ENCODE peak calls at places on chromosomes 13 and 19, in six cellular contexts. Z is RWPE1, O is PC-3, S is stomach, B is progenitor cell of endocrine pancreas, P is lower lobe of right lung. U is an unnamed sample.
A peak's percentile ranks its signal among the peaks of the same experiment; 100 is the strongest.

GRCh38 chr19:14449321-14449720 is 16.2 kb downstream of the PKN1 start:
- DNase-seq in Z (no peak), O (peak; percentile 40), S (no peak), B (no peak), P (no peak), U (no peak)

GRCh38 chr19:35501684-35502083 is 11.4 kb upstream of the KRTDAP start:
- DNase-seq in Z (peak; percentile 49), O (no peak), S (no peak), B (no peak), P (no peak), U (no peak)

GRCh38 chr19:42176649-42176989 is 40.9 kb downstream of the DEDD2 start:
- DNase-seq in Z (peak; percentile 41), O (no peak), S (peak; percentile 31), B (no peak), P (no peak), U (no peak)

GRCh38 chr13:50415428-50415827 is 400.2 kb downstream of the KCNRG start:
- DNase-seq in Z (no peak), O (no peak), S (no peak), B (no peak), P (no peak), U (no peak)

GRCh38 chr13:79625517-79625916 is 144.6 kb downstream of the NDFIP2 start:
- DNase-seq in Z (no peak), O (no peak), S (no peak), B (no peak), P (no peak), U (no peak)

GRCh38 chr19:21677696-21678418 is 89.5 kb downstream of the ZNF100 start:
- DNase-seq in Z (no peak), O (no peak), S (no peak), B (no peak), P (no peak), U (no peak)

GRCh38 chr19:49408816-49409440 is 14.3 kb downstream of the PTH2 start:
- DNase-seq in Z (no peak), O (no peak), S (no peak), B (no peak), P (no peak), U (no peak)

GRCh38 chr13:59746291-59746962 is 417.3 kb downstream of the DIAPH3 start:
- DNase-seq in Z (no peak), O (peak; percentile 2), S (no peak), B (no peak), P (no peak), U (no peak)

GRCh38 chr13:65921933-65922332 is 1308.2 kb downstream of the PCDH9 start:
- DNase-seq in Z (no peak), O (peak; percentile 65), S (no peak), B (no peak), P (no peak), U (no peak)

GRCh38 chr19:39539165-39539518 is 819 bp downstream of the EID2 start:
- DNase-seq in Z (peak; percentile 66), O (peak; percentile 34), S (no peak), B (no peak), P (no peak), U (no peak)

GRCh38 chr13:50884270-50884669 is 25.3 kb upstream of the RNASEH2B start:
- DNase-seq in Z (no peak), O (no peak), S (no peak), B (no peak), P (no peak), U (no peak)

GRCh38 chr13:44045179-44045562 is 165.5 kb downstream of the LACC1 start:
- DNase-seq in Z (no peak), O (no peak), S (no peak), B (no peak), P (no peak), U (no peak)

GRCh38 chr19:32997716-32998355 is 25.8 kb downstream of the FAAP24 start:
- DNase-seq in Z (no peak), O (no peak), S (no peak), B (no peak), P (no peak), U (no peak)

GRCh38 chr13:84655677-84656076 is 773.4 kb upstream of the SLITRK1 start:
- DNase-seq in Z (no peak), O (no peak), S (no peak), B (no peak), P (no peak), U (no peak)

GRCh38 chr13:51643882-51644281 is 59.6 kb downstream of the WDFY2 start:
- DNase-seq in Z (peak; percentile 73), O (peak; percentile 83), S (no peak), B (no peak), P (no peak), U (no peak)

GRCh38 chr13:110232756-110233155 is 74.2 kb downstream of the COL4A1 start:
- DNase-seq in Z (no peak), O (no peak), S (no peak), B (no peak), P (no peak), U (no peak)

GRCh38 chr13:46992383-46992952 is 95.6 kb upstream of the HTR2A start:
- DNase-seq in Z (peak; percentile 20), O (peak; percentile 41), S (no peak), B (no peak), P (no peak), U (no peak)
- TF ChIP-seq CTCF in Z (no peak), O (peak; percentile 57), S (no peak), B (peak; percentile 40), P (no peak), U (peak; percentile 54)

GRCh38 chr19:28027116-28027515 is 1185.8 kb downstream of the UQCRFS1 start:
- DNase-seq in Z (no peak), O (no peak), S (no peak), B (no peak), P (no peak), U (no peak)
- TF ChIP-seq CTCF in Z (no peak), O (no peak), S (no peak), B (no peak), P (no peak), U (no peak)

GRCh38 chr13:35964764-35965163 is 166.4 kb downstream of the DCLK1 start:
- DNase-seq in Z (no peak), O (peak; percentile 6), S (no peak), B (no peak), P (no peak), U (no peak)

GRCh38 chr13:35963982-35964665 is 167.1 kb downstream of the DCLK1 start:
- DNase-seq in Z (no peak), O (no peak), S (no peak), B (no peak), P (no peak), U (no peak)

GRCh38 chr13:35957996-35958395 is 173.2 kb downstream of the DCLK1 start:
- DNase-seq in Z (no peak), O (no peak), S (no peak), B (no peak), P (no peak), U (no peak)

GRCh38 chr13:35961002-35961401 is 170.2 kb downstream of the DCLK1 start:
- DNase-seq in Z (no peak), O (no peak), S (no peak), B (no peak), P (no peak), U (no peak)

GRCh38 chr13:35961461-35962220 is 169.5 kb downstream of the DCLK1 start:
- DNase-seq in Z (no peak), O (peak; percentile 13), S (no peak), B (no peak), P (no peak), U (no peak)
- TF ChIP-seq CTCF in Z (no peak), O (peak; percentile 54), S (no peak), B (no peak), P (no peak), U (peak; percentile 85)

GRCh38 chr19:7869453-7869909 is 4.7 kb downstream of the PRR36 start:
- DNase-seq in Z (peak; percentile 77), O (peak; percentile 80), S (peak; percentile 82), B (no peak), P (peak; percentile 74), U (peak; percentile 94)
- TF ChIP-seq CTCF in Z (peak; percentile 70), O (peak; percentile 33), S (no peak), B (peak; percentile 20), P (no peak), U (peak; percentile 70)

GRCh38 chr19:17834350-17835181 is 13.2 kb downstream of the JAK3 start:
- DNase-seq in Z (no peak), O (no peak), S (no peak), B (no peak), P (no peak), U (no peak)
- TF ChIP-seq CTCF in Z (no peak), O (no peak), S (no peak), B (peak; percentile 38), P (no peak), U (peak; percentile 34)

GRCh38 chr13:112587359-112587766 is 590 bp downstream of the TUBGCP3 start:
- DNase-seq in Z (peak; percentile 92), O (peak; percentile 74), S (peak; percentile 82), B (peak; percentile 62), P (peak; percentile 89), U (no peak)

GRCh38 chr13:112588490-112589297 is 741 bp upstream of the TUBGCP3 start:
- DNase-seq in Z (no peak), O (no peak), S (no peak), B (no peak), P (no peak), U (no peak)

GRCh38 chr13:112586334-112586733 is 1.6 kb downstream of the TUBGCP3 start:
- DNase-seq in Z (no peak), O (no peak), S (no peak), B (no peak), P (no peak), U (no peak)

GRCh38 chr13:112583592-112584277 is 4.2 kb downstream of the TUBGCP3 start:
- DNase-seq in Z (no peak), O (no peak), S (no peak), B (no peak), P (no peak), U (no peak)

DNA sequence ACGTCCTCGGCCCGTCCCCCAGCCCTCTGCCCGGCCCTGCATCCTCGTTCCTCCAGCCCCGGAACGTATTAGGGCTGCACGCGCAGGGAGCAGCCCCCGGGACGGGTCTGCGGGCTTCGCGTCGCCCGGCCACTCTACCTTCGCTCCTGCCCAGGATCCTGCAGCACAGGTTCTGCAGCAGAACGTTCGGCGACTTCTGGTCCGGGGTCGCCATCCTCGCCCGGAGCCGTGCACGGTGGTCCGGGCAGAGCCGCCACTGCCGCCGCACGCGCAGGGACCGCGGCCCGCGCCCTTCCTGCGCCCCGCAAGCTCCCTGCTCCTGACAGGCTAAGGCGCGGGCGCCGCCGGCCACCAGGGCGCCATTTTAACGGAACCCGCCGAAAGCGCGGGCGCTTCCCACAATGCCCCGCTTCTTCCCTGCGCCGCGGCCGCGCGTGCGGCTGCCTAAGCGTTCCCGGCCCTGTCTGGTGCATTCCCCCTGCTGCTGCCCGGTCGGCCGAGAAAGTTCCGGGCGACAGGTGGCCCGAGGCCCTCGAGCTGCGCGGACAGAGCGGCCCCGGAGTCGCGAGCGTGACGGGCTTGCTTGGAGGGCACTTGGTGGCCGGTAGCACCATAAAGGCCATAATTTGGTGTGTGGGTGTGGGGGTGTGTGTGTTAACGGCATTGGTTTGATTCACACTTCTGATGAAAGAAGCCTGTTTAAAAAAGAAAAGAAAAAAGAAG is at the start of gene TUBGCP3:
- DNase-seq in Z (peak; percentile 86), O (peak; percentile 72), S (peak; percentile 87), B (peak; percentile 70), P (peak; percentile 93), U (no peak)
- TF ChIP-seq CTCF in Z (no peak), O (no peak), S (peak; percentile 5), B (no peak), P (no peak), U (peak; percentile 18)